ENCODE peak calls at places on chromosomes 1 and 21, in six cellular contexts. One of them, this sample, is unnamed.

GRCh38 chr1:223846668-223847007 is 891 bp upstream of the TP53BP2 start:
- DNase-seq in H9: no peak
- DNase-seq in IMR-90: no peak
- DNase-seq in trophoblast cell: no peak
- DNase-seq in H1: no peak
- DNase-seq in mesenchymal stem cell: no peak
- DNase-seq in this sample: no peak

GRCh38 chr1:63148825-63149645 is 173.3 kb upstream of the FOXD3 start:
- DNase-seq in H9: peak
- DNase-seq in IMR-90: peak
- DNase-seq in trophoblast cell: no peak
- DNase-seq in H1: peak
- DNase-seq in mesenchymal stem cell: peak
- DNase-seq in this sample: peak

GRCh38 chr1:181113061-181113695 is 24.7 kb downstream of the IER5 start:
- DNase-seq in H9: no peak
- DNase-seq in IMR-90: peak
- DNase-seq in trophoblast cell: peak
- DNase-seq in H1: no peak
- DNase-seq in mesenchymal stem cell: peak
- DNase-seq in this sample: no peak

GRCh38 chr1:208595745-208596144 is 351.6 kb upstream of the PLXNA2 start:
- DNase-seq in H9: no peak
- DNase-seq in IMR-90: peak
- DNase-seq in trophoblast cell: no peak
- DNase-seq in H1: no peak
- DNase-seq in mesenchymal stem cell: peak
- DNase-seq in this sample: no peak

GRCh38 chr1:201678264-201679101 is 139.6 kb downstream of the NAV1 start:
- DNase-seq in H9: peak
- DNase-seq in IMR-90: peak
- DNase-seq in trophoblast cell: no peak
- DNase-seq in H1: no peak
- DNase-seq in mesenchymal stem cell: no peak
- DNase-seq in this sample: no peak

GRCh38 chr1:67524143-67525052 is 94.2 kb upstream of the SERBP1 start:
- DNase-seq in H9: peak
- DNase-seq in IMR-90: no peak
- DNase-seq in trophoblast cell: no peak
- DNase-seq in H1: no peak
- DNase-seq in mesenchymal stem cell: no peak
- DNase-seq in this sample: no peak

GRCh38 chr1:108814343-108815125 is 42.4 kb downstream of the AKNAD1 start:
- DNase-seq in H9: no peak
- DNase-seq in IMR-90: peak
- DNase-seq in trophoblast cell: no peak
- DNase-seq in H1: no peak
- DNase-seq in mesenchymal stem cell: peak
- DNase-seq in this sample: no peak

GRCh38 chr1:223531742-223532341 is 133.7 kb downstream of the CAPN8 start:
- DNase-seq in H9: peak
- DNase-seq in IMR-90: peak
- DNase-seq in trophoblast cell: peak
- DNase-seq in H1: peak
- DNase-seq in mesenchymal stem cell: peak
- DNase-seq in this sample: peak

GRCh38 chr1:229342305-229342901 is 444 bp downstream of the CCSAP start:
- DNase-seq in H9: peak
- DNase-seq in IMR-90: peak
- DNase-seq in trophoblast cell: peak
- DNase-seq in H1: no peak
- DNase-seq in mesenchymal stem cell: peak
- DNase-seq in this sample: peak

GRCh38 chr1:242774256-242774655 is 249.8 kb upstream of the PLD5 start:
- DNase-seq in H9: no peak
- DNase-seq in IMR-90: no peak
- DNase-seq in trophoblast cell: no peak
- DNase-seq in H1: no peak
- DNase-seq in mesenchymal stem cell: no peak
- DNase-seq in this sample: no peak

GRCh38 chr1:210232524-210233215 is at the start of gene SERTAD4:
- DNase-seq in H9: peak
- DNase-seq in IMR-90: no peak
- DNase-seq in trophoblast cell: peak
- DNase-seq in H1: no peak
- DNase-seq in mesenchymal stem cell: peak
- DNase-seq in this sample: peak

GRCh38 chr1:12452262-12452661 is 165.7 kb downstream of the DHRS3 start:
- DNase-seq in H9: no peak
- DNase-seq in IMR-90: no peak
- DNase-seq in trophoblast cell: no peak
- DNase-seq in H1: no peak
- DNase-seq in mesenchymal stem cell: no peak
- DNase-seq in this sample: no peak

DNA sequence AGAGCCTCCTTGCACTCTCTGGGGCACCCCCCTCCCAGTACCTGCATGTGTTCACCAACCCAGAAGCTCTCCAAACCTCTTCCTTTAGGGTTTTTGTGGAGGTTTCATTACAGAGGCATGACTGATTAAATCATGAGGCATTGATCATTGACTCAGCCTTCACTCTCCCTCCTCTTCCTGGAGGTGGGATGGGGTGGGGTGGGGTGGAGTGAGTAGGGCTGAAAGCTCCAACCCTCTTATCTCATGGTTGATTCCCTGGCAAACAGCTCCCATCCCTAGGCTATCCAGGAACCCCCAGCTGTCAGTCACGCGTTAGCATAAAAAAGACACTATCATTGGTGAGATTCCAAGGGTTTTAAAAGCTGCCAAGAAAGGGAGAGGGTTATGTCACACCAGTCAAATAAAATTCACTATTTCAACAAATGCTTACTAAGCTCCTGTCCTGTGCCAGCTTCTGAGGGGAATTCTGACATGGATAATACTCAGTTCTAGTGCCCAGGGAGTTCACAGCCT is 7.1 kb upstream of the IL24 start:
- DNase-seq in H9: no peak
- DNase-seq in IMR-90: peak
- DNase-seq in trophoblast cell: no peak
- DNase-seq in H1: no peak
- DNase-seq in mesenchymal stem cell: no peak
- DNase-seq in this sample: no peak
- H3K27ac ChIP-seq in H9: no peak
- H3K27ac ChIP-seq in IMR-90: peak
- H3K27ac ChIP-seq in trophoblast cell: no peak
- H3K27ac ChIP-seq in H1: no peak
- H3K27ac ChIP-seq in mesenchymal stem cell: no peak
- H3K27ac ChIP-seq in this sample: no peak

GRCh38 chr1:200512191-200512590 is 102.4 kb upstream of the ZNF281 start:
- DNase-seq in H9: no peak
- DNase-seq in IMR-90: peak
- DNase-seq in trophoblast cell: no peak
- DNase-seq in H1: no peak
- DNase-seq in mesenchymal stem cell: peak
- DNase-seq in this sample: no peak

GRCh38 chr1:200506471-200506870 is 96.6 kb upstream of the ZNF281 start:
- DNase-seq in H9: no peak
- DNase-seq in IMR-90: no peak
- DNase-seq in trophoblast cell: no peak
- DNase-seq in H1: no peak
- DNase-seq in mesenchymal stem cell: no peak
- DNase-seq in this sample: no peak

GRCh38 chr1:200505257-200505656 is 95.4 kb upstream of the ZNF281 start:
- DNase-seq in H9: no peak
- DNase-seq in IMR-90: no peak
- DNase-seq in trophoblast cell: no peak
- DNase-seq in H1: no peak
- DNase-seq in mesenchymal stem cell: no peak
- DNase-seq in this sample: no peak

DNA sequence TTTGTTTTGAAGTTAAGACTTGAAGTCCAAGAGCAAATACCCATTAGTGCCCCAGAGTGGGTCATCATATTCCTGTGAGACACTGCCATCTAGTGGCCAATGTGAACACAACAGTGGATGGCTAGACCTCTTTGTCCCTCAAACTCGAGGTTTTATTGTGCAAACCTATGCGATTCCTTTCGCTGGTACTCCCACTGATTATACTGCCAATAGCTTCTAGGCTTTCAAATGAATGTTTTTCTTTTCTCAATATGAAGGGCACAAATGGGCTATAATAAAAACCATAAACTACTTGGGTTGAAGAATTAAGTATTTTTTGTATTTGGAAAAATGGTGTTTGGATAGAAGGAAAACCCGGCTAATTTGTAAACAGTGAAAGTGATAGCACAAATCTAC is 100.4 kb upstream of the ZNF281 start:
- DNase-seq in H9: peak
- DNase-seq in IMR-90: peak
- DNase-seq in trophoblast cell: peak
- DNase-seq in H1: no peak
- DNase-seq in mesenchymal stem cell: peak
- DNase-seq in this sample: peak
- H4K91ac ChIP-seq in H9: no peak
- H4K91ac ChIP-seq in IMR-90: no peak
- H4K91ac ChIP-seq in trophoblast cell: no peak
- H4K91ac ChIP-seq in H1: no peak
- H4K91ac ChIP-seq in mesenchymal stem cell: no peak
- H4K91ac ChIP-seq in this sample: no peak

GRCh38 chr1:161196521-161197451 is 2.1 kb downstream of the ADAMTS4 start:
- DNase-seq in H9: no peak
- DNase-seq in IMR-90: peak
- DNase-seq in trophoblast cell: no peak
- DNase-seq in H1: no peak
- DNase-seq in mesenchymal stem cell: peak
- DNase-seq in this sample: no peak
- H3K27ac ChIP-seq in H9: no peak
- H3K27ac ChIP-seq in IMR-90: peak
- H3K27ac ChIP-seq in trophoblast cell: no peak
- H3K27ac ChIP-seq in H1: no peak
- H3K27ac ChIP-seq in mesenchymal stem cell: no peak
- H3K27ac ChIP-seq in this sample: peak

DNA sequence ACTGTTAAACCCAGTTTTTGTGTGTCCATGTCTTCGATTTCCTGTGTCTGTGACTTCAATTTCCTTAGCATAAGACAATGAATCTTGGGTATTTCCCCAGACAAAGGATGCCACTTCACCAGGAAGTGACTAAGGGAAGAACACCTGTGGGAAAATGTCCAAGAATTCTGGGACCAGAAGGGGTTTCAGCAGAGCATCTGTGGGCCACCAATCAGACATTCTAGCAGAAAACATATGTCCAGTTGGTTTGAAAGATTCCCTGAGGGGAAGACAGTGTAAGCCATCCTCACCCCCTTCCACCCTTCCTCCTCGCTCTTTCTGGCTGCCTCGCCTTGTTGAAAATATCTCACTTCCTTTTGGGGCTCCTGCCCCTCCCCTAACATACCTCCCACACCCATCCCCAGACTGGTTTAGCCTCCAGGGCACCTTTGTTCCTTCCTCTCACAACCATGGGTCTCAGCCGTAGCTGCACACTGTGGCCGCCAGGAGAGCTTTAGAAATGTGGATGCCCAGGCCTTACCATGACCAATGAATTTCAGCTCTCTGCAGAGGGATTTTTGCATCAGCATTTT is 25.5 kb upstream of the IFNAR1 start:
- DNase-seq in H9: no peak
- DNase-seq in IMR-90: no peak
- DNase-seq in trophoblast cell: no peak
- DNase-seq in H1: no peak
- DNase-seq in mesenchymal stem cell: no peak
- DNase-seq in this sample: no peak
- H4K91ac ChIP-seq in H9: no peak
- H4K91ac ChIP-seq in IMR-90: no peak
- H4K91ac ChIP-seq in trophoblast cell: no peak
- H4K91ac ChIP-seq in H1: no peak
- H4K91ac ChIP-seq in mesenchymal stem cell: no peak
- H4K91ac ChIP-seq in this sample: no peak

DNA sequence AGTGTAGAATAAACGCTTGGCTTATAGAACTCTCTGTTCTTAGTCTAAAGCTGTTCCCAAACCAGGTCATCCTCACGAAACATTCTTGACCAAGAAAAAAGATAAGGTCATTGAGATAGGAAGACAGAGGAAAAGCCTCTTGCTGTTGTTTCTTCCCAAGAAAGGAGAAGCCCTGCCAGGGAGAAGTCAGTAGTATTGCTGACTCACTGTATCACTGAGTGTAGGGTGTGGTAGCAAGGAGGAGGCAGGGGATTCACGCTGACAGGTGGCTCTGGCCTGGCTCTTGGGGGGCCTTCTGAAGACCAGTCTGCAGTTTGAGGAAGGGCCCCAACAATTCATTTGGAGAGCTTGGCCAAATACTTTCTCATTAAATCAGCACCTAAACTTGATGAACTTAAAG is 97.8 kb downstream of the CD247 start:
- DNase-seq in H9: no peak
- DNase-seq in IMR-90: no peak
- DNase-seq in trophoblast cell: no peak
- DNase-seq in H1: no peak
- DNase-seq in mesenchymal stem cell: no peak
- DNase-seq in this sample: no peak
- H3K27ac ChIP-seq in H9: no peak
- H3K27ac ChIP-seq in IMR-90: no peak
- H3K27ac ChIP-seq in trophoblast cell: no peak
- H3K27ac ChIP-seq in H1: no peak
- H3K27ac ChIP-seq in mesenchymal stem cell: no peak
- H3K27ac ChIP-seq in this sample: no peak

DNA sequence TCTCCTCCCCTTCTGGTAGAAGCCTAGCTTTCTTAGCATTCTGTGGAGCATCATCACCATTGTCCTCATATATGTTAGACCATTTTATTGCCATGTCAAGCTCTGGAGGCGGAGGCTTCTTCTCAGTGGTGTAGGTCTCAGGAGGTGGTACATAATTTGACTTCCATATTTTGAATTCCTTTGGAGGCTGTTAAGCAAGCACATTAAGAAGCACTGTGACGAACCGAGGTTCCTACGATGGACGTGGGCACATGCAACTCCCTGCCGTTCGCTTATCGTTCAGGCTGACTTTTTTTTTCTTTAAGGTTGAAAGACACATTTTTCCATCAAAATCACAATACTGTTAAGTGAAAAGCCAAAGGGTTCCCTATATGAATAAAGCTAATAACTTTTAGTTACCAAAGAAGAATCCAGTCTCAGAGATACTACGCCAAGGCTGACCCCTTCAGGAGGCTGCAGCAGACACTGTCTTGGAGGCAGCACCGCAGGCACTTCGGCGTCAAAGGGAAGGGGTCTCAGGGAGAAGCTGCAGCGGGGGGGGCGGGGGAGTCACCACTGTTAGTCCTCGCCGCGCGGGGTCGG is 835 bp downstream of the C1orf52 start:
- DNase-seq in H9: no peak
- DNase-seq in IMR-90: no peak
- DNase-seq in trophoblast cell: no peak
- DNase-seq in H1: no peak
- DNase-seq in mesenchymal stem cell: no peak
- DNase-seq in this sample: peak
- H4K91ac ChIP-seq in H9: no peak
- H4K91ac ChIP-seq in IMR-90: no peak
- H4K91ac ChIP-seq in trophoblast cell: no peak
- H4K91ac ChIP-seq in H1: no peak
- H4K91ac ChIP-seq in mesenchymal stem cell: no peak
- H4K91ac ChIP-seq in this sample: no peak

DNA sequence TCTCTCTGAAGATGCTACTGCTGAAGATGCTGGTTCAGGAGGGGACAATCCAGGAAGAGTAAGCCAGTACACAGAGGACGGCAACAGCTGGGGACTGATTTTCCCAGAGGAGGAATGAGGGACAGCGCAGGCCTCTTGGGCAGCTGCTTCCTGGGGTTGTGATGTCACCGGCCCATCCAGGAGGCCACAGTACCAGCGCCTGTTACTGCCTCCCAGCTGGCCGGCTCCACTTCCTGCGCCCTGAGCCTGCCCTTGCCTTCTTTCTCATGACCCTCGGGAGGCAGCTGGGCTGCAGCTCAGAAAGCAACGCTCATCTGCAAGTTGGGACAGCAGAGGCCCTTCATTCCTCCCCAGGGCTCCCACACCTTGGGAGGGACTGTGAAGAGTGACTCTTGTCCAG is 21.9 kb upstream of the ID3 start:
- DNase-seq in H9: no peak
- DNase-seq in IMR-90: peak
- DNase-seq in trophoblast cell: peak
- DNase-seq in H1: no peak
- DNase-seq in mesenchymal stem cell: peak
- DNase-seq in this sample: no peak
- H3K27ac ChIP-seq in H9: no peak
- H3K27ac ChIP-seq in IMR-90: peak
- H3K27ac ChIP-seq in trophoblast cell: no peak
- H3K27ac ChIP-seq in H1: no peak
- H3K27ac ChIP-seq in mesenchymal stem cell: peak
- H3K27ac ChIP-seq in this sample: no peak

This sample was measured in neuronal stem cell.